ENCODE peak calls at places on chromosomes 1 and 21, in eight cellular contexts. A is CD4-positive, alpha-beta memory T cell; O is breast epithelium; D is lower lobe of right lung; F is lung; V is cardiac muscle cell; I is aorta; U is AG04450. T is an unnamed sample.

GRCh38 chr21:20639026-20639425 is 359.2 kb upstream of the NCAM2 start:
- DNase-seq in D (no peak), I (no peak), A (no peak), V (peak), U (no peak), O (no peak), F (no peak), T (no peak)

GRCh38 chr21:43815991-43816390 is 26.6 kb downstream of the RRP1 start:
- DNase-seq in A (no peak), F (no peak), V (no peak), O (no peak), D (no peak), I (no peak), U (no peak), T (no peak)

GRCh38 chr21:25494804-25495203 is 112.5 kb downstream of the MRPL39 start:
- DNase-seq in U (no peak), F (no peak), D (no peak), V (no peak), O (no peak), A (no peak), I (no peak), T (no peak)

GRCh38 chr1:7650801-7651200 is 120.3 kb upstream of the VAMP3 start:
- DNase-seq in F (peak), V (peak), I (no peak), U (no peak), D (peak), A (no peak), O (no peak), T (no peak)

GRCh38 chr1:72557446-72558049 is 275.2 kb upstream of the NEGR1 start:
- DNase-seq in A (no peak), O (no peak), I (no peak), V (peak), D (no peak), F (no peak), U (no peak), T (peak)

GRCh38 chr21:25234857-25235801 is 372.2 kb downstream of the MRPL39 start:
- DNase-seq in U (no peak), V (no peak), D (no peak), O (no peak), I (no peak), A (no peak), F (no peak), T (no peak)

GRCh38 chr1:184788970-184789369 is 34.3 kb upstream of the EDEM3 start:
- DNase-seq in O (no peak), F (no peak), D (no peak), U (no peak), V (no peak), A (no peak), I (no peak), T (no peak)

GRCh38 chr1:41493626-41494350 is 9.3 kb upstream of the EDN2 start:
- DNase-seq in U (no peak), V (no peak), F (no peak), D (no peak), I (no peak), A (no peak), O (no peak), T (no peak)

GRCh38 chr1:55700359-55701130 is 485.4 kb upstream of the USP24 start:
- DNase-seq in I (no peak), U (no peak), O (no peak), A (no peak), V (peak), F (no peak), D (no peak), T (no peak)

GRCh38 chr1:63480057-63480456 is 43.0 kb downstream of the ITGB3BP start:
- DNase-seq in I (no peak), V (no peak), O (no peak), U (no peak), D (no peak), A (no peak), F (no peak), T (no peak)

GRCh38 chr1:204975568-204976235 is 67.3 kb upstream of the CNTN2 start:
- DNase-seq in O (no peak), A (peak), D (no peak), V (peak), I (no peak), U (no peak), F (peak), T (no peak)

GRCh38 chr1:10738125-10738746 is 58.2 kb downstream of the CASZ1 start:
- DNase-seq in I (no peak), U (no peak), A (no peak), V (no peak), D (peak), O (peak), F (no peak), T (no peak)

GRCh38 chr1:2345297-2346075 is 45.9 kb downstream of the MORN1 start:
- DNase-seq in A (no peak), V (no peak), O (no peak), U (no peak), I (peak), D (peak), F (no peak), T (no peak)

GRCh38 chr1:52159033-52159789 is 17.3 kb downstream of the ZFYVE9 start:
- DNase-seq in O (no peak), U (no peak), A (no peak), D (no peak), V (no peak), F (no peak), I (no peak), T (no peak)

GRCh38 chr1:177746168-177746567 is 223.7 kb downstream of the SEC16B start:
- DNase-seq in U (no peak), V (no peak), I (no peak), O (no peak), F (no peak), A (no peak), D (no peak), T (no peak)

GRCh38 chr1:205066221-205066818 is 17.9 kb downstream of the TMEM81 start:
- DNase-seq in D (no peak), O (no peak), I (no peak), V (no peak), U (no peak), A (no peak), F (no peak), T (no peak)

GRCh38 chr21:44618504-44618903 is 6.6 kb downstream of the KRTAP10-8 start:
- DNase-seq in D (peak), V (peak), I (no peak), O (no peak), F (no peak), U (no peak), A (no peak), T (no peak)

GRCh38 chr1:214427871-214428277 is 123.5 kb downstream of the PTPN14 start:
- DNase-seq in O (no peak), D (no peak), V (peak), U (peak), F (no peak), I (no peak), A (peak), T (no peak)

GRCh38 chr1:200279810-200280411 is 129.9 kb downstream of the ZNF281 start:
- DNase-seq in F (peak), A (peak), V (peak), I (no peak), D (no peak), U (peak), O (no peak), T (no peak)

GRCh38 chr21:17469727-17470126 is 43.1 kb upstream of the CXADR start:
- DNase-seq in D (no peak), I (no peak), U (no peak), V (no peak), A (no peak), O (no peak), F (no peak), T (no peak)

GRCh38 chr1:186531561-186532165 is 70.7 kb upstream of the PDC start:
- DNase-seq in U (no peak), I (no peak), F (no peak), A (no peak), D (no peak), V (peak), O (no peak), T (no peak)

GRCh38 chr1:153805042-153805745 is 30.0 kb downstream of the SLC27A3 start:
- DNase-seq in F (peak), V (peak), O (peak), A (peak), D (peak), I (no peak), U (peak), T (no peak)

GRCh38 chr1:23110391-23110790 is 58.3 kb downstream of the LUZP1 start:
- DNase-seq in A (no peak), I (no peak), U (no peak), D (no peak), F (no peak), O (no peak), V (no peak), T (no peak)
- H3K27ac ChIP-seq in A (peak), I (no peak), U (no peak), D (no peak), F (no peak), O (no peak), V (no peak), T (no peak)

DNA sequence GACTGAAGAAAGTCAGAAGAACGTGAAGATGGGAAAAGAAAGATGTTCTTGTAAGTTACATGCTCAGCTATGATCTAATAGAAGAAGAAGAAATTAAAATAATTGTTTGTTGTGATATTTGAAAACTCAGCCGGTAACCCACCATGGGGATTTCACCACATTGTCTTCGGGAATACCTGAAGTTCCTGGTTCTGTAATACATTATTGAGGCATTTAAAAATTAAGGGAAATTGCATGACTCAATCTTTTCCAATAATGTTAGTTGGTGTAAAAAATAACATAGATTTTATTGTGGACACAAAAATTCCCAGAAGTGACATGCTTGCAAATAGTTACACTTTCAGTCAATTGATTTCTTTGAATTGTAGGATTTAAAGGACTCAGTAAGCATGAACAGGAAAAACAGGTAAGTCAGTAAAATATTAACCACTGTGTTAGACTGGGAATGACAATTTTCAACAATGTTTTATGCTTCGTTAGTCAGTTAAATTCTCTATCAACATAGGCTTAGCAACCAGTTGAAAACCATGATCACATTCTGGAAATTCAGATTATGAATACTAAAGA is 745.1 kb downstream of the LTN1 start:
- DNase-seq in V (no peak), A (no peak), F (no peak), I (no peak), O (no peak), D (no peak), U (no peak), T (no peak)
- H3K27ac ChIP-seq in V (no peak), A (no peak), F (no peak), I (no peak), O (no peak), D (no peak), U (no peak), T (no peak)

DNA sequence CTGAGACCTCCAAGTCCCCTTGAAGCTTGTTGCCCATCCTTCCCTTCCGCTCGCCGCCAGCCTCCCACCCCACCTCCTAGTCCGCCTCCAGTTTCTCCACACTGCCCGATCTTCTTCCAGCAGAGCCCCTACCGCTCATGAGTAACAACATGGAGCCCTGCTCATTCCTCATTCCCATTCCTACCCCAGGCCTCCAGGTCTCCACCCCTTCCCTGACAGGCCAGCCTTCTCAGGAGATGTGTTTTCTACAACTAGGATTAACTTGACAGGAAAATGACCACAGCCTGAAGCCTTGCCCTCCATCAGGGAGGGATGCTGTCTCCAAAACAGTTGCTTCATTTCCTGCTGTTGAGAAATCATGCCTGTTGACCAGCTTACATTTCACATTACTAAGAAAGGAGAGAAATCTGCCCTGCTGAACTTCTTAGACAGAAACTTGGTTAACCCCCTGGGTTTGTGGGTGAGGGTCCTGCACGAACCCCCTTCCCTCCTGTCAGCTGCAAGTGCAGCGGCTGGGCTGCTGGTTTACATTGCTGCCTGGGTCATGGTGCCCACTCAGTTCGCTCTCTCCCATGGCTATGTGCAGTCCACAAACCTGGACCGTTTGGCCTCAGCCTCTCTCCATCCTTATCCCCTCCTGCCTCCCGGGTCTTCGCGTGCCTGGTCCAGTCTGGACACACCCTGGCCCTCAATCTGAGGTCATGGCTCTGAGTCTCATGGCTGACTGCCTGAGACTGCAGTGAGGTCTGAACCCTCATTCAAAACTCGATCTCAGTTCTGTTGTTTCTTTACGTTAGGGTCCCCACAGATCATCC is 16.1 kb upstream of the CHI3L1 start:
- DNase-seq in U (peak), O (no peak), D (no peak), F (peak), I (peak), A (no peak), V (peak), T (no peak)
- H3K27ac ChIP-seq in U (peak), O (peak), D (peak), F (peak), I (no peak), A (no peak), V (no peak), T (no peak)

GRCh38 chr1:212584092-212584886 is 24.3 kb upstream of the ATF3 start:
- DNase-seq in A (no peak), O (no peak), F (no peak), D (no peak), V (no peak), U (no peak), I (no peak), T (no peak)
- H3K27ac ChIP-seq in A (no peak), O (no peak), F (no peak), D (no peak), V (no peak), U (no peak), I (no peak), T (no peak)

GRCh38 chr1:248853668-248854375 is 5.1 kb downstream of the ZNF692 start:
- DNase-seq in F (no peak), D (no peak), V (no peak), O (no peak), U (no peak), A (peak), I (no peak), T (no peak)

GRCh38 chr1:248850536-248851251 is 8.2 kb downstream of the ZNF692 start:
- DNase-seq in O (no peak), I (no peak), V (no peak), A (no peak), F (no peak), D (no peak), U (no peak), T (no peak)

GRCh38 chr1:248852548-248852947 is 6.3 kb downstream of the ZNF692 start:
- DNase-seq in I (no peak), V (no peak), O (no peak), D (no peak), U (no peak), A (no peak), F (no peak), T (no peak)

GRCh38 chr1:248851390-248851789 is 7.5 kb downstream of the ZNF692 start:
- DNase-seq in I (no peak), A (no peak), D (no peak), V (no peak), F (no peak), O (no peak), U (no peak), T (no peak)

DNA sequence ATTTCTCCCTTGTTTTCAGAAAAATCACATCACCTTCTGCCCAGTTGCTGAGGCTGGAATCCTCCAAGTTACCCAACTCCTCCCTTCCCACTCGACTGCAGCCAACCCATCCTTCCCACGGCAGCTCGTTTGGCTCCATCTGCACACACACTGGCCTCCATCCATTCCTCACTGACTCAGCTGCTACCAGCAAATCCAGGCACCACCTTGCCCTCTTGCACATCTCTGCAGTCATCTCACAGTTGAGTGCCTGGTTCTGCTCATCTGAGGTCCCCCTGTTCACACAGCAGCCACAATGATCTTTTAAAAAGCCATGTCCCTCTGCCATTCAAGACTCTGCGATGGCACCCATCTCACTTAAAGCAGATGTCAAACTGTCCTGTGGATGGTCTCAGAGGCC is 5.9 kb downstream of the ZNF692 start:
- DNase-seq in U (no peak), F (no peak), O (no peak), A (no peak), D (no peak), V (peak), I (no peak), T (no peak)
- H3K27ac ChIP-seq in U (no peak), F (no peak), O (no peak), A (peak), D (no peak), V (peak), I (no peak), T (no peak)

GRCh38 chr1:169148472-169149252 is 42.2 kb downstream of the ATP1B1 start:
- DNase-seq in I (no peak), A (no peak), O (no peak), V (no peak), D (no peak), F (no peak), U (no peak), T (no peak)
- H3K27ac ChIP-seq in I (no peak), A (no peak), O (no peak), V (no peak), D (no peak), F (no peak), U (no peak), T (no peak)

GRCh38 chr21:26790289-26790688 is 54.9 kb downstream of the ADAMTS1 start:
- DNase-seq in I (no peak), F (no peak), D (no peak), A (no peak), O (no peak), U (no peak), V (no peak), T (no peak)

GRCh38 chr21:26783801-26784200 is 61.4 kb downstream of the ADAMTS1 start:
- DNase-seq in A (no peak), U (no peak), O (no peak), D (no peak), V (peak), F (no peak), I (no peak), T (no peak)

GRCh38 chr21:26784974-26785373 is 60.2 kb downstream of the ADAMTS1 start:
- DNase-seq in U (no peak), I (no peak), D (no peak), A (no peak), V (no peak), O (no peak), F (no peak), T (no peak)

DNA sequence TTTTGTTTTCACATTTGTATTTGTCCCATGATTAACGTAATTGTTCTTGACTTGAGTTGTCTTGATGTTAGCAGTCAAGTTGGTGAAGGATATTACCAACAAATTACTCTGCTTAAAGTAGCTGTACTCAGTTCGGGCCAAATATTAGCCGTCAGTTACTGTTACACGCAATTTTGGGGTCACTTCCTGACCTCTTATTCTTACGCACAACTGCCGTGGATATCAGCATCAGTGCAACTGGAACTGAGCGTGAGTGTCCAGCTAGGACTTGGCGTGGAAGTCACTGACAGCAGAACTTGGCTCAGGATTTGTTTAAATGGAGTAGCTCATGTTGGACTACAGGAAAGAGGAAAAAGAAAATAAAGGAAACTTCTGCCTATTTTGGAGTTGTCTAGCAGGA is 56.4 kb downstream of the ADAMTS1 start:
- DNase-seq in U (no peak), O (no peak), D (no peak), A (no peak), I (no peak), F (no peak), V (peak), T (no peak)
- H3K27ac ChIP-seq in U (no peak), O (no peak), D (peak), A (no peak), I (peak), F (no peak), V (no peak), T (no peak)

DNA sequence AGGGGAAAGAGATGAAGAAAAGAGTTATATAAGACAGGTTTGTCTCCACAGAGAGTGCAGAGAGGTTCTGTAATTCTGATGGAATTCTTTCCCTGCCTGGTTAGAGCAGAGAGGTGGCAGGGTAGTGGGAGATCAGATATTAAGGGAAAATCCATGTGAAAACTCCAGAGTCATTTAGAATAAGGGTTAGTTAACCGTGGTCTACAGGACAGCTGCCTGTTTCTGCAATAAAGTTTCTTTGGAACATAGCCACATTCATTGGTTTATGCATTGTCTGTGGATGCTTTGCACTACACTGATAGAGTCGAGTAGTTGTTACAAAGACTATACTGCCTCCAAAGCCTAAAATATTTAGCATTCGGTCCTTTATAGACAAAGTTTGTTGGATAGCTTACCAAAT is 55.6 kb downstream of the LRRC8D start:
- DNase-seq in I (no peak), A (no peak), D (no peak), V (no peak), O (no peak), U (no peak), F (no peak), T (no peak)
- H3K27ac ChIP-seq in I (no peak), A (no peak), D (no peak), V (no peak), O (no peak), U (no peak), F (no peak), T (no peak)

GRCh38 chr1:218741852-218742251 is 396.7 kb downstream of the TGFB2 start:
- DNase-seq in I (no peak), A (no peak), O (no peak), D (no peak), F (no peak), V (no peak), U (no peak), T (no peak)

GRCh38 chr1:218748071-218748470 is 402.9 kb downstream of the TGFB2 start:
- DNase-seq in I (no peak), F (no peak), A (no peak), D (no peak), U (no peak), V (no peak), O (no peak), T (no peak)

GRCh38 chr1:218739426-218739825 is 394.3 kb downstream of the TGFB2 start:
- DNase-seq in O (no peak), V (peak), U (no peak), D (no peak), I (no peak), A (no peak), F (no peak), T (no peak)

GRCh38 chr1:218742478-218743260 is 397.5 kb downstream of the TGFB2 start:
- DNase-seq in V (no peak), U (no peak), O (no peak), A (no peak), D (no peak), F (no peak), I (no peak), T (no peak)

GRCh38 chr1:218743861-218744505 is 398.8 kb downstream of the TGFB2 start:
- DNase-seq in V (no peak), I (no peak), O (no peak), U (no peak), D (no peak), F (no peak), A (no peak), T (no peak)
- H3K27ac ChIP-seq in V (no peak), I (no peak), O (no peak), U (no peak), D (no peak), F (no peak), A (no peak), T (no peak)